ENCODE peak calls at places on chromosome 1, in four cellular contexts. Y is IMR-90, O is K562, Z is GM12878. F is an unnamed sample.

GRCh38 chr1:203771901-203772301 is 6.9 kb downstream of the LAX1 start:
- DNase-seq in Z (no peak), O (no peak), Y (no peak), F (no peak)

GRCh38 chr1:167548059-167548932 is 5.3 kb downstream of the CREG1 start:
- DNase-seq in Y (peak; percentile 53), Z (no peak), O (no peak), F (no peak)

GRCh38 chr1:68160021-68160420 is 72.3 kb downstream of the WLS start:
- DNase-seq in O (no peak), Z (no peak), Y (no peak), F (no peak)

GRCh38 chr1:187744665-187745064 is 915.9 kb downstream of the PLA2G4A start:
- DNase-seq in O (no peak), Z (peak; percentile 36), Y (no peak), F (no peak)

GRCh38 chr1:114330451-114330983 is 176.8 kb upstream of the SYT6 start:
- DNase-seq in Z (no peak), Y (no peak), O (no peak), F (no peak)

GRCh38 chr1:181352695-181353094 is 130.6 kb upstream of the CACNA1E start:
- DNase-seq in O (no peak), Y (no peak), Z (no peak), F (no peak)

GRCh38 chr1:17259233-17259873 is 10.5 kb downstream of the PADI3 start:
- DNase-seq in Y (peak; percentile 63), Z (no peak), O (peak; percentile 41), F (no peak)

GRCh38 chr1:69994261-69994660 is 211.1 kb downstream of the LRRC40 start:
- DNase-seq in Y (no peak), Z (no peak), O (no peak), F (peak; percentile 59)

GRCh38 chr1:37946703-37947360 is at the start of gene INPP5B:
- DNase-seq in Y (peak; percentile 87), Z (peak; percentile 60), O (peak; percentile 91), F (peak; percentile 83)

GRCh38 chr1:58392083-58392482 is 154.4 kb downstream of the OMA1 start:
- DNase-seq in O (no peak), Y (no peak), Z (peak; percentile 35), F (no peak)

GRCh38 chr1:6003568-6004411 is 11.6 kb upstream of the NPHP4 start:
- DNase-seq in Y (no peak), O (no peak), Z (no peak), F (no peak)

GRCh38 chr1:25813734-25814471 is 5.9 kb upstream of the MTFR1L start:
- DNase-seq in O (no peak), Z (no peak), Y (no peak), F (no peak)

GRCh38 chr1:17276568-17276967 is 27.7 kb downstream of the PADI3 start:
- DNase-seq in Y (peak; percentile 30), O (no peak), Z (no peak), F (no peak)

GRCh38 chr1:145962157-145963102 is 1.9 kb downstream of the ANKRD34A start:
- DNase-seq in O (peak; percentile 83), Z (no peak), Y (no peak), F (no peak)

GRCh38 chr1:86409416-86410021 is 13.4 kb upstream of the ODF2L start:
- DNase-seq in Y (no peak), Z (no peak), O (peak; percentile 44), F (no peak)
- TF ChIP-seq FOS in Y (no peak), Z (no peak), O (no peak), F (no peak)

DNA sequence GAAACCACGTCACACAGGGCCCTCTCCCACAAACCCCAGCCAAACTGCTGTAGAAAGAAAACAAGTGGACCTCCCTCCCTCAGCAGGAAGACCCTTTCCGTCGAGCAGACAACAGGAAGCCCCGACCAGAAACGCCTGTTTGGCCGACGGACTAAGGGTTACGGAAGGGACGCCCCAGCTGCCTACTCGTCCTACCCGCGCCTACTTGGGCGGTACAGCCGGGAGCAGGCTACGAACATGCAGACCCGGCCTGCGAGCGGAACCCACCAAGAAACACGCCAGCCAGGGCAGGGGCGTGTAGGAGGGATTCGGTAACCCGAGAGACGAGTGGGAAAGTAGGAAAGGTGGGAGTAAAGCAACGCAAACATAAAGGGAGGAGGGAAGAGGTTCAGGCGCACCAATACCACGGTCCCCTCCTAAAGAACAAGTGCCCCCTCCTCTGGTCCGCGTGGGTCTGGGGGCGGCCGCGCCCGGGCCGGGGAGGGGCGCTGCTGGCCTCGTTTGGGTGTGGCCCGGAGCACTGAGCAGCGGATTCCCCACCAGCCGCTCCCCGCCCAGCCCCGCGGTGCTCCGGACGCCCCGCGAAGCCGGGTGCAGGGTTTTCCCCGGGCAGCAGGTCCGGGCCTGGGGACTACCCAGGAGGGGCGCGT is 450 bp downstream of the S100A10 start:
- DNase-seq in Y (no peak), O (no peak), Z (no peak), F (no peak)
- TF ChIP-seq FOS in Y (no peak), O (no peak), Z (no peak), F (no peak)

DNA sequence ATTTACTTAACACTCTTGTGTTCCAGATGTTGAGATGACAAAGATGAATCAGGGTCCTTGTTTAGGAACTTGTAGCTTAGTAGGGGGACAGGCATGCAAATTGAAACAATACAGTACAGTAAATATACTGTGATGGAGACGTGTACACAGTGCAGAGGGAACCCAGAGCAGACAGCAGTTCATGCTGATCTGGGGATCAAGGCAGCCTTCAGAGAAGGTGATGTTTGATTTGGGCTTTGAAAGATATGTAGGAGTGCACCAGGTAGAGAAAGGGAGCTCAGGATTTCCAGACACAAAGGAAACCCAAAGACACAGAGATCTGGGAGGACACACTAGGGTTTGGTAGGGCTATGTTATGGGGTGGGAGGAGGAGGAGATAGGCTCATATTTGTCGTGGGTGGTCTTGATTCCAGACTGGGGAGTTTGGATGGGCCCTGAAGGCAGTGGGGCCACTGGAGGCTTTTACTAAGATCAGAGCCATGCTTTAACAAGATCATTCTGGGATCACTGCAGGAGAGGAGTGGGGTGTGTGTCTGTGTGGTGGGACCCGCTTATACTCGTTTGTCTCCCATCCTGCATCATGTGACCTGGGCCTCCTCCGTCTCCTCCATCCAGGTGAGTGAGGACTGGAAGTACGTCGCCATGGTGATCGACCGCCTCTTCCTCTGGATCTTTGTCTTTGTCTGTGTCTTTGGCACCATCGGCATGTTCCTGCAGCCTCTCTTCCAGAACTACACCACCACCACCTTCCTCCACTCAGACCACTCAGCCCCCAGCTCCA is 7.8 kb downstream of the CHRNB2 start:
- DNase-seq in Z (no peak), O (no peak), Y (no peak), F (no peak)
- TF ChIP-seq FOS in Z (no peak), O (no peak), Y (no peak), F (no peak)

DNA sequence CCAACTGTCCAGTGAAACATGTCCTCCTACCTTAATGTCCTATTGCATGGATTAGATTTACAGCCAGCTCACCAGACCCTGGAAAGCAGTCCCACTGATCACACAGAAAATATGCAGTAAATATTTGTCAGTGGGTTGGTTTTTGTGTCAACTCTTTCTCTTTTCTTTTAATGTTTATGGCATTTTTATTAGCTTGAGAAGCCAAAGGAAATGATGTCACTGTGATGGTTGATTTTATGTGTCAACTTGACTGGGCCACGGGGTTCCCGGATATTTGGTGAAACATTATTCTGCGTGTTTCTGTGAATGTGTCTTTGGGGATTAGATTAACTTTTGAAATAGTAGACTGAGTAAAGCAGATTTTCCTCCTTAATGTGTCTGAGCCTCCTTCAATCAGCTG is 258.4 kb downstream of the SRGAP2C start:
- DNase-seq in Z (no peak), O (no peak), Y (peak; percentile 7), F (peak; percentile 20)
- TF ChIP-seq FOS in Z (no peak), O (no peak), Y (no peak), F (no peak)

GRCh38 chr1:155598842-155599331 is 11.1 kb upstream of the MSTO1 start:
- DNase-seq in Y (peak; percentile 43), O (no peak), Z (no peak), F (peak; percentile 31)
- TF ChIP-seq FOS in Y (no peak), O (no peak), Z (no peak), F (no peak)

DNA sequence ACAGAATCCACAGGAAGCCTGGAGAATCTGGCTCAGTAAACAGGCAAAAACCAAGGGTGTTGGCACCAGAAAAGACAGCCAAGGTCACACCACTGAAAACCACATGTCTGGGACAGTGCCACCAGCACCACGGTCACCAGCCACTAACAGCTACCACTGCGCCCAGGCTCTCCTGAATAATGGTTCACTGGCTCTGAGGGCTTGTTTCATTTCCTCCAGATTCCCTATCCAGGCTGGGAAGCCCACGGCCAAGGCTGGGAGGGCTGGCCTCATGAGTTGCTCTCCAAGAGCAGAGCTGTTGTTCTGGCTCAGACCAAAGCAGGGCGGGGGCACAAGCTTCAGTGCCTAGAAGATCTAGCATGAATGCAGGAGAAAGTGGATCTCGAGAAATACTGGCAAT is 54.5 kb upstream of the PTGFRN start:
- DNase-seq in O (no peak), Z (no peak), Y (no peak), F (peak; percentile 21)
- TF ChIP-seq FOS in O (no peak), Z (no peak), Y (no peak), F (no peak)

F was measured in endothelial cell of umbilical vein.